ENCODE peak calls at places on chromosomes 5 and 9, in five cellular contexts. One of them, this sample, is unnamed.

GRCh38 chr5:139138109-139138508 is 60.1 kb downstream of the SIL1 start:
- DNase-seq in neuronal stem cell: no peak
- DNase-seq in kidney: no peak
- DNase-seq in globus pallidus: no peak
- DNase-seq in GM10248: no peak
- DNase-seq in this sample: no peak

GRCh38 chr5:157608972-157609565 is 33.5 kb upstream of the ADAM19 start:
- DNase-seq in neuronal stem cell: no peak
- DNase-seq in kidney: no peak
- DNase-seq in globus pallidus: no peak
- DNase-seq in GM10248: no peak
- DNase-seq in this sample: no peak

GRCh38 chr9:127898433-127899199 is 787 bp downstream of the ST6GALNAC6 start:
- DNase-seq in neuronal stem cell: no peak
- DNase-seq in kidney: peak
- DNase-seq in globus pallidus: no peak
- DNase-seq in GM10248: peak
- DNase-seq in this sample: peak

GRCh38 chr9:98709968-98710965 is 1.5 kb upstream of the GABBR2 start:
- DNase-seq in neuronal stem cell: no peak
- DNase-seq in kidney: no peak
- DNase-seq in globus pallidus: no peak
- DNase-seq in GM10248: no peak
- DNase-seq in this sample: peak

GRCh38 chr5:36606437-36607113 is at the start of gene SLC1A3:
- DNase-seq in neuronal stem cell: peak
- DNase-seq in kidney: peak
- DNase-seq in globus pallidus: peak
- DNase-seq in GM10248: peak
- DNase-seq in this sample: peak

GRCh38 chr5:173217626-173218397 is 17.2 kb downstream of the NKX2-5 start:
- DNase-seq in neuronal stem cell: no peak
- DNase-seq in kidney: no peak
- DNase-seq in globus pallidus: no peak
- DNase-seq in GM10248: no peak
- DNase-seq in this sample: no peak

GRCh38 chr9:106619211-106619610 is 243.8 kb upstream of the ZNF462 start:
- DNase-seq in neuronal stem cell: no peak
- DNase-seq in kidney: no peak
- DNase-seq in globus pallidus: no peak
- DNase-seq in GM10248: no peak
- DNase-seq in this sample: no peak

GRCh38 chr5:91151947-91152346 is 231.2 kb downstream of the ARRDC3 start:
- DNase-seq in neuronal stem cell: no peak
- DNase-seq in kidney: no peak
- DNase-seq in globus pallidus: no peak
- DNase-seq in GM10248: no peak
- DNase-seq in this sample: no peak

GRCh38 chr9:130944510-130945058 is 5.5 kb upstream of the FIBCD1 start:
- DNase-seq in neuronal stem cell: no peak
- DNase-seq in kidney: no peak
- DNase-seq in globus pallidus: no peak
- DNase-seq in GM10248: no peak
- DNase-seq in this sample: no peak

GRCh38 chr5:143066556-143067281 is 296.5 kb downstream of the ARHGAP26 start:
- DNase-seq in neuronal stem cell: no peak
- DNase-seq in kidney: no peak
- DNase-seq in globus pallidus: no peak
- DNase-seq in GM10248: peak
- DNase-seq in this sample: no peak

GRCh38 chr5:55072668-55073067 is 29.8 kb upstream of the GZMA start:
- DNase-seq in neuronal stem cell: no peak
- DNase-seq in kidney: no peak
- DNase-seq in globus pallidus: no peak
- DNase-seq in GM10248: no peak
- DNase-seq in this sample: no peak

GRCh38 chr9:127067603-127068220 is 54.7 kb downstream of the ANGPTL2 start:
- DNase-seq in neuronal stem cell: no peak
- DNase-seq in kidney: no peak
- DNase-seq in globus pallidus: no peak
- DNase-seq in GM10248: no peak
- DNase-seq in this sample: no peak

GRCh38 chr5:56440871-56441740 is 208.0 kb upstream of the ANKRD55 start:
- DNase-seq in neuronal stem cell: no peak
- DNase-seq in kidney: no peak
- DNase-seq in globus pallidus: no peak
- DNase-seq in GM10248: no peak
- DNase-seq in this sample: no peak

GRCh38 chr9:131608469-131609115 is 63.3 kb downstream of the PRRT1B start:
- DNase-seq in neuronal stem cell: peak
- DNase-seq in kidney: peak
- DNase-seq in globus pallidus: no peak
- DNase-seq in GM10248: no peak
- DNase-seq in this sample: peak

GRCh38 chr9:93958875-93959682 is 3.9 kb upstream of the BARX1 start:
- DNase-seq in neuronal stem cell: no peak
- DNase-seq in kidney: no peak
- DNase-seq in globus pallidus: no peak
- DNase-seq in GM10248: no peak
- DNase-seq in this sample: peak

GRCh38 chr5:99122976-99123375 is 194.2 kb upstream of the CHD1 start:
- DNase-seq in neuronal stem cell: no peak
- DNase-seq in kidney: no peak
- DNase-seq in globus pallidus: no peak
- DNase-seq in GM10248: no peak
- DNase-seq in this sample: no peak

GRCh38 chr5:178432421-178433272 is 157.5 kb downstream of the COL23A1 start:
- DNase-seq in neuronal stem cell: no peak
- DNase-seq in kidney: no peak
- DNase-seq in globus pallidus: no peak
- DNase-seq in GM10248: no peak
- DNase-seq in this sample: no peak

GRCh38 chr5:21152611-21153010 is 1164.6 kb upstream of the CDH18 start:
- DNase-seq in neuronal stem cell: no peak
- DNase-seq in kidney: no peak
- DNase-seq in globus pallidus: no peak
- DNase-seq in GM10248: no peak
- DNase-seq in this sample: no peak

GRCh38 chr5:40983781-40984180 is 74.5 kb downstream of the C7 start:
- DNase-seq in neuronal stem cell: no peak
- DNase-seq in kidney: no peak
- DNase-seq in globus pallidus: no peak
- DNase-seq in GM10248: no peak
- DNase-seq in this sample: no peak

GRCh38 chr9:114102484-114102883 is 3.4 kb upstream of the KIF12 start:
- DNase-seq in neuronal stem cell: no peak
- DNase-seq in kidney: no peak
- DNase-seq in globus pallidus: no peak
- DNase-seq in GM10248: no peak
- DNase-seq in this sample: no peak

GRCh38 chr5:137336565-137337120 is 162.5 kb downstream of the SPOCK1 start:
- DNase-seq in neuronal stem cell: no peak
- DNase-seq in kidney: no peak
- DNase-seq in globus pallidus: peak
- DNase-seq in GM10248: no peak
- DNase-seq in this sample: no peak

GRCh38 chr9:73183917-73184861 is 32.5 kb downstream of the ANXA1 start:
- DNase-seq in neuronal stem cell: no peak
- DNase-seq in kidney: no peak
- DNase-seq in globus pallidus: peak
- DNase-seq in GM10248: peak
- DNase-seq in this sample: no peak